ENCODE peak calls at places on chromosome 15, in ten cellular contexts. N is SJSA1; E is vagina; Z is spleen; I is PC-9; R is CD8-positive, alpha-beta memory T cell; L is aorta; A is left ventricle myocardium inferior; W is heart left ventricle; Y is endodermal cell. G is an unnamed sample. For H3K27me3 and H3K4me1, the result is how much of the 10 kb centered on the place peaks cover.

GRCh38 chr15:51736646-51737537 is 563 bp downstream of the LYSMD2 start:
- DNase-seq in A (peak), E (peak), I (peak), R (peak), Y (peak), N (peak), Z (peak), L (peak), W (peak), G (peak)

GRCh38 chr15:52093167-52093538 is 19.4 kb downstream of the BCL2L10 start:
- DNase-seq in Z (no peak), R (no peak), L (no peak), N (no peak), W (no peak), I (no peak), Y (no peak), A (no peak), E (no peak), G (no peak)

GRCh38 chr15:85646538-85647091 is 148.1 kb downstream of the KLHL25 start:
- DNase-seq in L (no peak), Z (no peak), I (no peak), E (no peak), A (no peak), N (no peak), W (no peak), R (peak), Y (no peak), G (no peak)

GRCh38 chr15:57537072-57537471 is 54.6 kb upstream of the MYZAP start:
- DNase-seq in N (peak), Z (no peak), A (no peak), I (peak), W (no peak), L (peak), R (no peak), Y (peak), E (no peak), G (peak)

GRCh38 chr15:88487176-88487795 is 19.8 kb downstream of the MRPS11 start:
- DNase-seq in Y (no peak), A (no peak), R (no peak), E (no peak), Z (no peak), L (no peak), I (no peak), W (no peak), N (no peak), G (no peak)

GRCh38 chr15:78083687-78084358 is 6.3 kb upstream of the TBC1D2B start:
- DNase-seq in Z (no peak), E (no peak), Y (no peak), R (no peak), L (peak), I (no peak), N (no peak), A (no peak), W (no peak), G (no peak)

GRCh38 chr15:45126535-45127158 is 3.0 kb downstream of the DUOXA1 start:
- DNase-seq in Y (peak), L (no peak), I (peak), Z (no peak), A (no peak), E (no peak), W (no peak), R (no peak), N (no peak), G (peak)

GRCh38 chr15:31550211-31550848 is 223.7 kb downstream of the KLF13 start:
- DNase-seq in A (no peak), W (no peak), R (no peak), Y (no peak), I (no peak), L (no peak), N (no peak), Z (no peak), E (no peak), G (no peak)

GRCh38 chr15:68271854-68272471 is 5.6 kb upstream of the FEM1B start:
- DNase-seq in Y (peak), I (peak), N (peak), L (no peak), E (no peak), R (no peak), A (no peak), W (no peak), Z (no peak), G (peak)

GRCh38 chr15:32718822-32719716 is 1.3 kb downstream of the GREM1 start:
- DNase-seq in Y (peak), L (peak), I (no peak), N (peak), Z (no peak), E (no peak), W (no peak), R (no peak), A (no peak), G (peak)

GRCh38 chr15:86362556-86362955 is 282.9 kb downstream of the AGBL1 start:
- DNase-seq in Y (peak), R (no peak), N (no peak), L (no peak), A (no peak), E (no peak), I (no peak), W (no peak), Z (no peak), G (no peak)

GRCh38 chr15:100704281-100705055 is 102.1 kb downstream of the ASB7 start:
- DNase-seq in Z (no peak), W (no peak), L (peak), Y (no peak), R (no peak), I (no peak), A (no peak), E (no peak), N (no peak), G (no peak)

GRCh38 chr15:60179786-60180391 is 175.8 kb downstream of the FOXB1 start:
- DNase-seq in L (no peak), A (no peak), W (no peak), E (no peak), I (no peak), Y (peak), R (no peak), Z (no peak), N (peak), G (peak)

GRCh38 chr15:60682115-60682514 is 203.2 kb upstream of the ICE2 start:
- DNase-seq in Z (no peak), A (no peak), Y (no peak), W (no peak), I (no peak), N (no peak), L (no peak), E (no peak), R (no peak), G (no peak)

GRCh38 chr15:81955709-81956108 is 90.1 kb downstream of the MEX3B start:
- DNase-seq in R (no peak), L (no peak), W (no peak), A (no peak), Y (no peak), I (no peak), Z (no peak), E (no peak), N (peak), G (no peak)

GRCh38 chr15:51884517-51885236 is 55.2 kb downstream of the TMOD3 start:
- DNase-seq in N (no peak), I (no peak), W (no peak), Z (no peak), R (no peak), Y (no peak), A (no peak), L (no peak), E (no peak), G (no peak)

GRCh38 chr15:36894062-36894461 is 206.3 kb downstream of the MEIS2 start:
- DNase-seq in I (no peak), R (no peak), Z (no peak), A (no peak), Y (no peak), N (no peak), E (no peak), W (no peak), L (no peak), G (no peak)

GRCh38 chr15:98280576-98280975 is 320.1 kb downstream of the ARRDC4 start:
- DNase-seq in Y (no peak), L (no peak), Z (no peak), E (no peak), A (no peak), N (no peak), R (no peak), W (no peak), I (no peak), G (no peak)

GRCh38 chr15:71753346-71753745 is 57.0 kb upstream of the NR2E3 start:
- DNase-seq in Z (no peak), Y (no peak), N (peak), W (no peak), R (no peak), A (no peak), I (no peak), L (no peak), E (no peak), G (peak)

GRCh38 chr15:52193321-52193720 is 2.1 kb upstream of the GNB5 start:
- DNase-seq in A (no peak), Z (no peak), W (no peak), N (no peak), I (no peak), E (no peak), Y (no peak), R (no peak), L (no peak), G (no peak)

GRCh38 chr15:79314811-79315210 is 3.9 kb downstream of the TMED3 start:
- DNase-seq in Y (no peak), N (no peak), Z (no peak), A (no peak), W (no peak), L (no peak), I (peak), R (no peak), E (no peak), G (no peak)

GRCh38 chr15:38562278-38562677 is 2.3 kb downstream of the RASGRP1 start:
- DNase-seq in W (no peak), L (no peak), Z (no peak), A (no peak), E (no peak), I (no peak), Y (peak), R (no peak), N (no peak), G (no peak)

GRCh38 chr15:42504631-42505030 is 9.2 kb downstream of the SNAP23 start:
- DNase-seq in R (no peak), N (no peak), E (no peak), Y (no peak), Z (no peak), I (no peak), W (no peak), L (no peak), A (no peak), G (no peak)

GRCh38 chr15:91258436-91258779 is 158.4 kb downstream of the SV2B start:
- DNase-seq in Z (no peak), I (no peak), W (no peak), L (no peak), A (no peak), Y (peak), N (no peak), E (no peak), R (no peak), G (no peak)

GRCh38 chr15:56919708-56920637 is 1.5 kb downstream of the TCF12 start:
- DNase-seq in L (no peak), I (peak), W (peak), E (no peak), N (peak), A (peak), R (no peak), Y (peak), Z (no peak), G (peak)

GRCh38 chr15:92887869-92888268 is 12.3 kb upstream of the CHD2 start:
- DNase-seq in Z (no peak), N (no peak), Y (no peak), E (no peak), A (no peak), R (no peak), L (no peak), I (no peak), W (no peak), G (no peak)

GRCh38 chr15:86644319-86644718 is 564.6 kb downstream of the AGBL1 start:
- DNase-seq in A (no peak), N (no peak), R (no peak), E (no peak), L (no peak), I (no peak), Z (no peak), W (no peak), Y (no peak), G (no peak)

GRCh38 chr15:54960266-54960665 is 236.5 kb downstream of the RSL24D1 start:
- DNase-seq in E (no peak), I (no peak), N (no peak), Z (no peak), L (no peak), R (no peak), W (no peak), Y (no peak), A (no peak), G (no peak)

GRCh38 chr15:58738051-58738707 is 11.3 kb downstream of the ADAM10 start:
- DNase-seq in Z (no peak), R (no peak), E (no peak), L (no peak), A (no peak), W (no peak), I (no peak), Y (no peak), N (no peak), G (no peak)

GRCh38 chr15:65987100-65987499 is 117.8 kb downstream of the RAB11A start:
- DNase-seq in E (no peak), A (no peak), I (no peak), L (no peak), Z (no peak), W (no peak), Y (no peak), R (no peak), N (no peak), G (no peak)
- H3K27me3 ChIP-seq in E (under half), A (half or more), I (under half), L (under half), Z (under half), W (under half), Y (under half), R (under half), N (half or more), G (under half)

DNA sequence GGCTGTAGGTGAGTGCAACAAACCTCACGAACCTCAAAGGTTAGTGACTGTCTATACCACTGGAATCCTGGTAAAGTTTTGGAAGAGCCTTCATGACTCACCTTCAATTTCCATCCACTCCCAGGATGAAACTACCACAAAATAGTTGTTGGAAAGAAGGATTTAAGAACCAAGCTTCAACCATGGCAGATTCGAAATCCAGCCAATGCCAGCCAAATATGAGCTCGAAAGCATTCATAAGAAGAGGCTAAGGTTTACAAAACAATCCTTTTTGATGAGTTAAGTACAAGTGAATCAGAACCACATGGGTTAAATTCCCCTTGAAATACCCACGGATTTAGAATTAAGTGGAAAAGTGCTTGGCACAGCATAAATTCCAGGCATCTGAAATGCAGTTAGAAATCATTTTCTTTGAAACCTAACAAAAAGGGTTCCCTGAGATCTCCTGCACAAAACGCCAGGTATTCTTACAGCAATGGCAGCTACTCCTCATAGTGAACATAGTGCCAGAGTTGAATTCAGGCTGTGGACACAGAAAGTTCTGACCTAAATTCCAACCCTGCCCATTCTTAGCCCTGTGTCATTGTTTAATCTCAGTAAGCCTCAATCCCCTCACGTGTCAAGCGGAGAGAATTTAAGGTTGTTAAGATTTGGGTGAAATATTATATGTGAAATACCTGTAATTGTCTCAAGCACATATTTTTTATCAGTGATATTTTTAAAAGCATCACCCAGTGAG is 89.2 kb downstream of the FBN1 start:
- DNase-seq in A (no peak), N (no peak), L (no peak), W (no peak), E (no peak), R (no peak), I (no peak), Z (no peak), Y (no peak), G (no peak)
- H3K4me1 ChIP-seq in A (half or more), N (under half), L (under half), W (under half), E (under half), R (under half), I (under half), Z (under half), Y (under half), G (under half)

GRCh38 chr15:43510230-43511011 is 7.0 kb upstream of the MAP1A start:
- DNase-seq in L (peak), N (peak), W (peak), R (peak), Z (peak), E (no peak), Y (peak), A (peak), I (peak), G (peak)

GRCh38 chr15:43508421-43508820 is 9.0 kb upstream of the MAP1A start:
- DNase-seq in N (no peak), W (no peak), E (no peak), Z (no peak), L (no peak), Y (no peak), A (no peak), R (no peak), I (no peak), G (no peak)

GRCh38 chr15:43511012-43511885 is 6.2 kb upstream of the MAP1A start:
- DNase-seq in W (no peak), Z (no peak), Y (peak), R (no peak), E (no peak), L (no peak), A (no peak), I (peak), N (peak), G (peak)

GRCh38 chr15:43509923-43510229 is 7.5 kb upstream of the MAP1A start:
- DNase-seq in L (no peak), R (no peak), A (no peak), E (no peak), W (no peak), N (no peak), Z (no peak), I (no peak), Y (no peak), G (peak)

GRCh38 chr15:43509002-43509922 is 8.1 kb upstream of the MAP1A start:
- DNase-seq in L (no peak), Y (peak), A (no peak), Z (no peak), I (no peak), E (no peak), W (no peak), N (no peak), R (no peak), G (peak)
- H3K4me3 ChIP-seq in L (no peak), Y (peak), A (peak), Z (no peak), I (no peak), E (peak), W (no peak), N (no peak), R (no peak), G (peak)

DNA sequence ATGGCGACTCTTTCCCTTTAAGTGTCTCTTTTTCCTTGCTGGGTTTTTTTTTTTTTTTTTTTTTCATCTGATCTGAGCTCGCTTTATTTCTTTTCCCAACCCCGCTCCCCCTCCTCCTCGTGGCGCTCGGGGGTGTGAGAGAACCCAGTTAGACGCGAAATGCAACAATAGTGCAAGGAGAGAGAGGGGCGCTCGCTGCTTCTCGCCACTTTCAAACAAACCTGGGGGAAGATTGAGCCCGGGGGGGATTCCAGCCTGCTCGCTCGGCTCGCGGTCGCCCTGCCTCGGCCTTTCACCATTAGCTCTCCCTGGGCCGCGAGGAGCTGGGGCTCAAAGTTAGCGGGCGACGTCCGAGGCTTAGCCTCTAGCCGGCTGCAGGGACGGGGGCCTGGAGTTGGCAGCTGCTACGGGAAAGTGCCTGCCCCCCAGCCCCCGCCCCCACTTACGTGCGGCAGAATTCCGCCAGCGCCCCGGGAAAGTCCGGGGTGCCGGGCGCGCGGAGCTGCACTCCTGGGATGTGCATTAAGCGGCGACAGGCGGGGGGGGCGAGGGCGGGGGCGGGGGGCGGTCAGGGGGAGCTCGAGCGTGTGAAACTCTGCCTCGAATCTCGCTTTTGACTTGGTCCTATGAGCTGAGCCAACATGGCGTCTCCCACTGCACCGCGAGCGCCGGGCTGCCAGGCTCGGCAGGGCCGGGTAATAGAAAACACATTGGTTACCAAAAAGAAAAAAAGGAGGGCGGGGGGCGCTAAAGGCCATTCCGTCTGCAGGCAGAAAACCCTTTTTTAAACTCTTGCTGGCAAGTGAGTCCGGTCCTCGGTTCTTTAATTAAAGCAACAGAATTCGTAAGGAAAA is 10.3 kb downstream of the NR2F2 start:
- DNase-seq in E (peak), R (no peak), A (peak), I (no peak), N (peak), L (peak), Y (peak), W (peak), Z (no peak), G (no peak)
- H3K27me3 ChIP-seq in E (under half), R (under half), A (under half), I (under half), N (under half), L (under half), Y (half or more), W (under half), Z (under half), G (under half)

G was measured in SJCRH30.